ENCODE peak calls at places on chromosomes 11 and 22, in eight cellular contexts. G is Caco-2, X is tibial nerve, E is GM06990, V is IMR-90, N is tibial artery, M is AG09309, T is upper lobe of right lung. U is an unnamed sample.
A peak's percentile ranks its signal among the peaks of the same experiment; 100 is the strongest.

GRCh38 chr11:76250520-76251222 is 44.4 kb upstream of the WNT11 start:
- DNase-seq in G (no peak), X (no peak), E (no peak), V (no peak), N (no peak), M (no peak), T (no peak), U (no peak)

GRCh38 chr11:20221546-20221945 is 61.3 kb upstream of the DBX1 start:
- DNase-seq in G (no peak), X (no peak), E (no peak), V (no peak), N (no peak), M (no peak), T (no peak), U (no peak)

GRCh38 chr11:60852060-60852638 is 3.6 kb downstream of the PTGDR2 start:
- DNase-seq in G (peak; percentile 67), X (no peak), E (no peak), V (no peak), N (no peak), M (no peak), T (no peak), U (no peak)

GRCh38 chr22:28440517-28441366 is 238.9 kb downstream of the TTC28 start:
- DNase-seq in G (no peak), X (no peak), E (no peak), V (peak; percentile 80), N (no peak), M (no peak), T (no peak), U (no peak)

GRCh38 chr22:33180371-33180770 is 122.2 kb upstream of the SYN3 start:
- DNase-seq in G (no peak), X (no peak), E (no peak), V (no peak), N (no peak), M (no peak), T (no peak), U (no peak)

GRCh38 chr22:24175160-24175808 is 6.0 kb upstream of the SUSD2 start:
- DNase-seq in G (peak; percentile 85), X (peak; percentile 78), E (peak; percentile 37), V (peak; percentile 72), N (peak; percentile 87), M (no peak), T (peak; percentile 90), U (no peak)

GRCh38 chr11:118198370-118198769 is 21.9 kb upstream of the SCN2B start:
- DNase-seq in G (peak; percentile 94), X (peak; percentile 75), E (peak; percentile 59), V (peak; percentile 44), N (peak; percentile 64), M (no peak), T (peak; percentile 91), U (no peak)

GRCh38 chr11:77198440-77198849 is 70.4 kb downstream of the MYO7A start:
- DNase-seq in G (peak; percentile 70), X (no peak), E (no peak), V (peak; percentile 10), N (peak; percentile 11), M (no peak), T (peak; percentile 53), U (no peak)

GRCh38 chr11:77471520-77472234 is 2.2 kb downstream of the PAK1 start:
- DNase-seq in G (peak; percentile 95), X (peak; percentile 12), E (no peak), V (no peak), N (no peak), M (no peak), T (no peak), U (no peak)

GRCh38 chr22:48823941-48824340 is 1003.7 kb downstream of the BRD1 start:
- DNase-seq in G (no peak), X (no peak), E (no peak), V (no peak), N (no peak), M (no peak), T (peak; percentile 33), U (no peak)

GRCh38 chr11:77473001-77473800 is 693 bp downstream of the PAK1 start:
- DNase-seq in G (peak; percentile 80), X (peak; percentile 12), E (peak; percentile 61), V (no peak), N (no peak), M (no peak), T (peak; percentile 83), U (no peak)

GRCh38 chr11:46107408-46107718 is 13.9 kb downstream of the PHF21A start:
- DNase-seq in G (no peak), X (no peak), E (no peak), V (no peak), N (no peak), M (no peak), T (no peak), U (no peak)

GRCh38 chr11:61917043-61917356 is 366 bp downstream of the RAB3IL1 start:
- DNase-seq in G (no peak), X (no peak), E (no peak), V (no peak), N (no peak), M (no peak), T (no peak), U (no peak)
- H3K4me3 ChIP-seq in G (peak overlapping the region; percentile 68), X (peak overlapping the region; percentile 59), E (no peak overlapping the region), V (peak overlapping the region; percentile 75), N (peak overlapping the region; percentile 67), M (peak overlapping the region; percentile 71), T (peak overlapping the region; percentile 57), U (no peak overlapping the region)

GRCh38 chr22:21641417-21641794 is 696 bp upstream of the SDF2L1 start:
- DNase-seq in G (peak; percentile 71), X (peak; percentile 43), E (no peak), V (peak; percentile 55), N (peak; percentile 48), M (no peak), T (peak; percentile 79), U (no peak)
- TF ChIP-seq CTCF in G (peak; percentile 50), X (no peak), E (peak; percentile 30), V (peak; percentile 61), N (peak; percentile 27), M (peak; percentile 66), T (peak; percentile 45), U (peak; percentile 15)

DNA sequence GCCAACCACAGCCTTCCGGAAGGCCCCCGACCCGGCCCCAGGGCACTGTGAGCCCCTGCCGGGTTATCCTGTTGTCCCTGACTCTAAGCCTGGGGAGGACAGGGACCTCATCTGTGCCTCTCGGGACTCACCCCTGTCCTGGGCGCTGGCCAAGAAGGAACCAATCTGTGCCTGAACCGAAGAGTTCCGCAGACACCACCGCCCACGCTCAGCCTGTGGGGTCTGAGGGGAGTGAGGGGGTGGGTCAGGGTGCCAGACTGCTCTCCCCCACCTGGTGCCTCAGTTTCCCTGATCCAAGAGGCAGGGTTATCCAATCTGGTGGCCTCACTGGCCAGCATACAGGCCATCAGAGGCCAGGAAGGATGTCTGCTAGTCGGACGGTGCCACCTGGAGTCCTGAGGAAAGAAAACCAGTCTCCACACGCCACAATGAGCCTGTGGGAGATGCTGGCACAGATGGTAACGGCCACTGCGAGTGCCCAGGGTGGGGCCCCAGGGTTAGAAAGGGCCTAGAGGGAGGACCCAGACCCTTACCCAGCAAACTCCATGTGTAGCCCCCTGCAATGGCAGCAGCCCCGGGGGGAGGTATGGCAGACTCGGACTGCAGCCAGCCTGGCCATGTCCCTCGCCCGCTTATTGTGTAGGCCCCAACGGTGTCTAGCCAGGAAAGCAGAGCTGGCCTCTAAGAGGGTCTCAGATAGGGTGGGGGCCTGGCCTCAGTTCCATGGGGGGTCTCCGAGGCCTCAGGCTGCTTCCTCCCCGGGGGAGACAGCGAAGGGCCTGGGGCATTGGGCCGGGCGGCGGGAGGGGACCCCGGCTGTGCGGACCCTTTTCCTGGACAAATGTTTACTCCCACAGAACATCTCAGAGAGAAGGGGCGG is 827 bp upstream of the TNNT3 start:
- DNase-seq in G (no peak), X (no peak), E (no peak), V (no peak), N (no peak), M (no peak), T (no peak), U (no peak)
- H3K4me3 ChIP-seq in G (no peak overlapping the region), X (no peak overlapping the region), E (no peak overlapping the region), V (no peak overlapping the region), N (no peak overlapping the region), M (no peak overlapping the region), T (no peak overlapping the region), U (no peak overlapping the region)

GRCh38 chr11:57901278-57901677 is 122.4 kb upstream of the OR9Q1 start:
- DNase-seq in G (no peak), X (no peak), E (no peak), V (no peak), N (no peak), M (no peak), T (no peak), U (no peak)

GRCh38 chr11:57903441-57904123 is 120.1 kb upstream of the OR9Q1 start:
- DNase-seq in G (peak; percentile 19), X (no peak), E (peak; percentile 25), V (peak; percentile 10), N (no peak), M (no peak), T (no peak), U (no peak)

GRCh38 chr11:57903011-57903410 is 120.7 kb upstream of the OR9Q1 start:
- DNase-seq in G (no peak), X (no peak), E (no peak), V (no peak), N (no peak), M (no peak), T (no peak), U (no peak)

GRCh38 chr11:57900315-57900714 is 123.4 kb upstream of the OR9Q1 start:
- DNase-seq in G (no peak), X (no peak), E (no peak), V (no peak), N (no peak), M (no peak), T (no peak), U (no peak)

DNA sequence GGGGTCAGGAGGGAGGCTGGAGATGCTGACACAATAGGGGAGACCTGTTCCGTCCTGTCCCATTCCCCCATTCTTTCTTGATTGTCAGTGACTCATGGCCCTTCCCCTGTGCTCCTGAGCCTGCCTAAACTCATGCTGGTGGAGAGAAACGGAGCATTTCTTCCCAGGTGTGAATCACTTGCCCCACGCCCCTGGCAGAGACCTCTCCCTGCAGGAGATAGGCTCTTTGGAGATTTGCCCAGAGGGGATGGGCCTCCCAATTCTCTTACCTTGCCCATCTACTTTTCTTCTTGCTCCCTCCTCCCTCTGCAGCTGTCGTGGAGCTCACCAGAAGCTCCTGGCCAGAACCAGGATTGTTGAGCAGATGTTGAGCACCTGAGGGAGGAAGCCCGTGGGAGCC is 121.9 kb upstream of the OR9Q1 start:
- DNase-seq in G (no peak), X (no peak), E (no peak), V (no peak), N (no peak), M (no peak), T (no peak), U (no peak)
- TF ChIP-seq CTCF in G (no peak), X (no peak), E (no peak), V (no peak), N (no peak), M (no peak), T (no peak), U (no peak)

U was measured in GM12864.